ENCODE peak calls at places on chromosomes 13 and 19, in eight cellular contexts. P is fibroblast of pulmonary artery, L is tibial artery, Y is adrenal gland, N is progenitor cell of endocrine pancreas, Q is mammary epithelial cell, C is gastrocnemius medialis, X is HFFc6. R is an unnamed sample.

GRCh38 chr13:98267080-98267912 is 90.2 kb upstream of the RNF113B start:
- DNase-seq in P (no peak), L (no peak), Y (no peak), N (no peak), Q (peak), C (no peak), X (no peak), R (no peak)

GRCh38 chr13:98260357-98261164 is 83.5 kb upstream of the RNF113B start:
- DNase-seq in P (no peak), L (no peak), Y (no peak), N (no peak), Q (no peak), C (no peak), X (no peak), R (no peak)

GRCh38 chr13:44389003-44389666 is 15.5 kb downstream of the SERP2 start:
- DNase-seq in P (no peak), L (no peak), Y (no peak), N (no peak), Q (no peak), C (no peak), X (no peak), R (no peak)

GRCh38 chr13:50441141-50441540 is 402.4 kb downstream of the DLEU7 start:
- DNase-seq in P (no peak), L (no peak), Y (no peak), N (no peak), Q (no peak), C (no peak), X (no peak), R (no peak)

GRCh38 chr19:12639901-12640613 is 26.5 kb downstream of the MAN2B1 start:
- DNase-seq in P (peak), L (peak), Y (peak), N (peak), Q (peak), C (peak), X (peak), R (no peak)

GRCh38 chr19:28425431-28425931 is 787.5 kb downstream of the UQCRFS1 start:
- DNase-seq in P (peak), L (no peak), Y (no peak), N (no peak), Q (peak), C (no peak), X (no peak), R (no peak)

GRCh38 chr13:27053902-27054595 is 117.6 kb downstream of the USP12 start:
- DNase-seq in P (peak), L (no peak), Y (no peak), N (no peak), Q (peak), C (no peak), X (peak), R (peak)

GRCh38 chr13:110367620-110368019 is 60.5 kb downstream of the COL4A2 start:
- DNase-seq in P (no peak), L (no peak), Y (no peak), N (no peak), Q (no peak), C (no peak), X (no peak), R (no peak)

GRCh38 chr13:97574926-97575325 is 141.0 kb downstream of the RAP2A start:
- DNase-seq in P (peak), L (no peak), Y (peak), N (no peak), Q (peak), C (no peak), X (peak), R (peak)

GRCh38 chr13:107202371-107203023 is 634.6 kb upstream of the ARGLU1 start:
- DNase-seq in P (peak), L (no peak), Y (peak), N (no peak), Q (peak), C (no peak), X (no peak), R (peak)

GRCh38 chr19:16001481-16002312 is 52.9 kb downstream of the OR10H4 start:
- DNase-seq in P (peak), L (no peak), Y (no peak), N (no peak), Q (peak), C (no peak), X (peak), R (peak)

GRCh38 chr19:47445937-47446402 is 25.7 kb downstream of the SLC8A2 start:
- DNase-seq in P (peak), L (no peak), Y (peak), N (no peak), Q (no peak), C (no peak), X (no peak), R (no peak)

GRCh38 chr13:114282143-114282685 is 813 bp downstream of the UPF3A start:
- DNase-seq in P (peak), L (peak), Y (peak), N (peak), Q (peak), C (peak), X (peak), R (peak)

GRCh38 chr19:45716314-45717130 is 14.2 kb downstream of the FBXO46 start:
- DNase-seq in P (peak), L (no peak), Y (no peak), N (no peak), Q (peak), C (peak), X (no peak), R (peak)

GRCh38 chr13:60211548-60211947 is 47.8 kb upstream of the DIAPH3 start:
- DNase-seq in P (no peak), L (no peak), Y (no peak), N (no peak), Q (no peak), C (no peak), X (no peak), R (no peak)

GRCh38 chr19:17358395-17358794 is 18.7 kb downstream of the PLVAP start:
- DNase-seq in P (no peak), L (peak), Y (no peak), N (no peak), Q (no peak), C (peak), X (no peak), R (peak)

GRCh38 chr13:60329221-60329983 is 67.6 kb upstream of the TDRD3 start:
- DNase-seq in P (peak), L (no peak), Y (peak), N (peak), Q (peak), C (no peak), X (peak), R (peak)

DNA sequence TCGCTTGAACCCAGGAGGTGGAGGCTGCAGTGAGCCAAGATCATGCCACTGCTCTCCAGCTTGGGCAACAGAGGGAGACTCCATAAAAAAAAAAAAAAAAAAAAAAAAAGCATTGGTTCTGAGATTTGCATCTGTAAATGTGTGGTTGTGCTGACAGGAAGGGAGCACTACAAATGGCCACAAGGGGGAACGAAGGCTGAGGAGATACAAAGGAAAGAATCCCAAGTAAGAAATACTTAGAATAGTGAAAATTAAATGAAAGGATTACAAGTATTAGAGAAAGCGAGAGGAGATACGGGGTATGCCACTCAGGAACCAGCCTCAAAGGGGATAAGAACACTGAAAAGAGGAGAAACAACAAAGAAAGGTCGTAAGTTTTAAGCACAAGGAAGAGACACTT is 284.9 kb downstream of the KLF12 start:
- DNase-seq in P (peak), L (no peak), Y (no peak), N (no peak), Q (no peak), C (no peak), X (peak), R (peak)
- TF ChIP-seq CTCF in P (peak), L (no peak), Y (no peak), N (peak), Q (peak), C (peak), X (peak), R (peak)

GRCh38 chr19:18590273-18591272 is 2.0 kb downstream of the REX1BD start:
- DNase-seq in P (peak), L (peak), Y (no peak), N (peak), Q (peak), C (peak), X (no peak), R (peak)
- TF ChIP-seq CTCF in P (peak), L (peak), Y (no peak), N (peak), Q (peak), C (peak), X (peak), R (peak)

DNA sequence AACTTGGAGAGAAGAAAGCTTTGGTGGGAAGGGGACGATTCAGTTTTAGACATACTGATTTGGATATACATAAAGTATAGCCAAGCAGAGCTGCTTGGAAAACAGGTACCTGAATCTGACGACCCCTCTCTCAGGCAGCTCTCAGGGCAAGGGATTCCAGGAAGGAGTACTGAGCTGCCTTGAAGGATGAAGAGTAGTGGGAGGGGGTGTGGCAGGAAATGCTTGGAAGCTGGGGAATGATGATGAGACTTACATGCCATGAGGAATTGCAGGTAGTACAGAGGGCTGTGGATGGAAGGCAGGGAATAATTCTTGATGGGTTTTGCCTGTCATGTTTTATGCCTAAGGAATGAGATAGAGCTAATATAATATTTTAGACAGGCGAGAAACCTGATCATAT is 38.7 kb downstream of the HTR2A start:
- DNase-seq in P (no peak), L (no peak), Y (no peak), N (no peak), Q (no peak), C (no peak), X (no peak), R (no peak)
- TF ChIP-seq CTCF in P (no peak), L (no peak), Y (no peak), N (no peak), Q (no peak), C (no peak), X (no peak), R (no peak)

GRCh38 chr13:29771247-29771646 is 79.2 kb downstream of the UBL3 start:
- DNase-seq in P (peak), L (no peak), Y (no peak), N (no peak), Q (peak), C (no peak), X (peak), R (peak)
- TF ChIP-seq CTCF in P (peak), L (peak), Y (peak), N (peak), Q (peak), C (peak), X (peak), R (peak)

DNA sequence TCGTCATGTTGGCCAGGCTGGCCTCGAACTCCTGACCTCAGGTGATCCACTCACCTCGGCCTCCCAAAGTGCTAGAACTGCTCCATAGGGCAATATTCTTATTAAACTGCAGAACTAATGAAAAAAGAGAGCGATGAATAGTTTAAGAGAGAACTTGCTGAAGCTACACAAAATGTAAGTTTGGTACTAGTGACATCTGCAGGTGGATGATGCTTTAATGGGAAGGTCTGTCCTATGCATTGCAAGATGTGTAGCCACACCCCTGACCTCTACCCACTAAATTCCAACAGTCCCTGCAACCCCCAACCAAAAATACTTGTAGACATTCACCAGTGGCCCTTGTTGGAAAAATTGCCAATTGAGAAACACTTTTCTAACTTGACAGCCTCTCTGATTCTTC is 117.8 kb downstream of the NALCN start:
- DNase-seq in P (no peak), L (no peak), Y (no peak), N (no peak), Q (no peak), C (no peak), X (no peak), R (no peak)
- TF ChIP-seq CTCF in P (no peak), L (no peak), Y (no peak), N (no peak), Q (no peak), C (no peak), X (no peak), R (no peak)

R was measured in MCF 10A.